ENCODE peak calls at places on chromosomes 16 and 17, in nine cellular contexts. N, B, C, P, T, S, Q, M and L are unnamed samples.

GRCh38 chr17:73532441-73532901 is 111.8 kb downstream of the SDK2 start:
- DNase-seq in N (no peak), B (no peak), C (no peak), P (no peak), T (no peak), S (no peak), Q (no peak), M (no peak), L (no peak)

GRCh38 chr17:74089869-74090464 is 113.5 kb upstream of the RPL38 start:
- DNase-seq in N (peak; percentile 66), B (no peak), C (peak; percentile 71), P (no peak), T (peak; percentile 93), S (peak; percentile 27), Q (peak; percentile 37), M (peak; percentile 52), L (no peak)

GRCh38 chr16:89828870-89829629 is 775 bp downstream of the SPIRE2 start:
- DNase-seq in N (no peak), B (no peak), C (peak; percentile 42), P (no peak), T (no peak), S (no peak), Q (no peak), M (no peak), L (no peak)

GRCh38 chr16:5615868-5616642 is 518.5 kb upstream of the EEF2KMT start:
- DNase-seq in N (peak; percentile 24), B (no peak), C (peak; percentile 87), P (peak; percentile 65), T (peak; percentile 88), S (no peak), Q (peak; percentile 26), M (peak; percentile 56), L (peak; percentile 72)

GRCh38 chr16:89318871-89319627 is 101.5 kb downstream of the ZNF778 start:
- DNase-seq in N (no peak), B (no peak), C (no peak), P (no peak), T (no peak), S (no peak), Q (no peak), M (no peak), L (peak; percentile 62)

GRCh38 chr17:47949197-47949759 is 7.9 kb downstream of the PNPO start:
- DNase-seq in N (peak; percentile 67), B (peak; percentile 77), C (peak; percentile 89), P (peak; percentile 89), T (peak; percentile 99), S (peak; percentile 89), Q (peak; percentile 92), M (peak; percentile 97), L (peak; percentile 96)

GRCh38 chr17:67992541-67993152 is 3.6 kb downstream of the C17orf58 start:
- DNase-seq in N (no peak), B (peak; percentile 44), C (peak; percentile 28), P (no peak), T (no peak), S (peak; percentile 44), Q (no peak), M (no peak), L (no peak)

GRCh38 chr17:42191209-42191608 is 3.1 kb downstream of the GHDC start:
- DNase-seq in N (no peak), B (no peak), C (no peak), P (no peak), T (no peak), S (no peak), Q (no peak), M (no peak), L (no peak)

GRCh38 chr16:25037632-25038031 is 22.5 kb upstream of the ARHGAP17 start:
- DNase-seq in N (no peak), B (no peak), C (no peak), P (no peak), T (no peak), S (no peak), Q (no peak), M (no peak), L (no peak)

GRCh38 chr16:47858333-47859067 is 297.3 kb downstream of the ABCC12 start:
- DNase-seq in N (no peak), B (no peak), C (no peak), P (no peak), T (no peak), S (no peak), Q (no peak), M (no peak), L (no peak)

GRCh38 chr17:45341389-45342158 is 24.8 kb upstream of the MAP3K14 start:
- DNase-seq in N (peak; percentile 66), B (peak; percentile 82), C (peak; percentile 86), P (no peak), T (peak; percentile 90), S (no peak), Q (peak; percentile 44), M (no peak), L (peak; percentile 78)

GRCh38 chr16:12511708-12512107 is 292.0 kb downstream of the CPPED1 start:
- DNase-seq in N (no peak), B (no peak), C (no peak), P (no peak), T (no peak), S (no peak), Q (no peak), M (no peak), L (no peak)

GRCh38 chr16:71439531-71439930 is 2.3 kb downstream of the TLE7 start:
- DNase-seq in N (no peak), B (no peak), C (no peak), P (no peak), T (no peak), S (no peak), Q (no peak), M (no peak), L (no peak)

GRCh38 chr16:85799497-85800320 is at the start of the genes COX4I1 and EMC8:
- DNase-seq in N (peak; percentile 91), B (peak; percentile 92), C (peak; percentile 96), P (peak; percentile 86), T (peak; percentile 94), S (peak; percentile 92), Q (peak; percentile 95), M (peak; percentile 96), L (peak; percentile 99)
- TF ChIP-seq POLR2A in N (peak; percentile 92), B (peak; percentile 79), C (peak; percentile 95), P (peak; percentile 44), T (peak; percentile 88), S (peak; percentile 75), Q (peak; percentile 75), M (peak; percentile 57), L (no peak)

GRCh38 chr17:78124081-78124835 is 4.3 kb downstream of the TMC6 start:
- DNase-seq in N (no peak), B (no peak), C (no peak), P (no peak), T (no peak), S (no peak), Q (peak; percentile 40), M (no peak), L (peak; percentile 94)
- TF ChIP-seq POLR2AphosphoS5 in N (no peak), B (no peak), C (no peak), P (no peak), T (no peak), S (no peak), Q (no peak), M (no peak), L (peak; percentile 84)

DNA sequence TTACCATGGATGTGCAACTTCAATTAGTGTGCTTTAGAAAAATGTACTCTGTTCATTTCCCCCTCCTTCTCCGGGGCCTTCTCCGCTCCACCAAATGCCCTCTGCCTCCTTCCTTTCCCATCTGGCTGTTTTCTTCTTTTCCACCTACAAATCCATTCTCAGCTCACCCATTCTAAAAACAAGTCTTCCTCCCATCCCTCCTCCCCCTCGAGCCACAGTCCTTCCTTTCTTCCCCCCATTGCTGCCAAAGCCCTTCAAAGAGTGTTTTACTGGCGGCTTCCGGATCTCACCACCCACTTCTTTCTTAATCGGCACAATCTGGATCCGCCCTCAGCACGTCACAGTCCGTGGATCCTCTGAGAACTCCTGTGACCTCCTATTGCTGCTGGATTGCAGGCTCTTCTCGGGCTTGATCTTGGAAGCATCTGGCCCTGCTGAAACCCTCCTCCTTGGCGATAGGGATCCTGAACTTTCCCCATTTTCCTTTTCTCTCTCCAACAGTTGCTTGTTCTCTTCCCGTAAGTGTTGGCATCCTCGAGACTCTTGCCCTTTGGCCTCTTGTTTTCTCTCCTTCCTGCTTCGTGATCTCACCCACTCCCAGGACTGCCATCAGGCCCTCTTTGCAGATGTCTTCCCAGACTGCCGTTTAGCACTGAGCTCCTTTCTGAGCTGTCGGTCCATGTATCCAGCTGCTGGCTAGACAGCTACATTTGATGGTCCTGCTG is 36.0 kb upstream of the FBXO47 start:
- DNase-seq in N (no peak), B (peak; percentile 32), C (peak; percentile 87), P (peak; percentile 65), T (no peak), S (peak; percentile 9), Q (peak; percentile 65), M (peak; percentile 42), L (no peak)
- H3K4me3 ChIP-seq in N (no peak overlapping the region), B (no peak overlapping the region), C (no peak overlapping the region), P (peak overlapping the region; percentile 23), T (no peak overlapping the region), S (no peak overlapping the region), Q (peak overlapping the region; percentile 3), M (no peak overlapping the region), L (no peak overlapping the region)

GRCh38 chr17:6713918-6714271 is 726 bp upstream of the SLC13A5 start:
- DNase-seq in N (no peak), B (no peak), C (no peak), P (no peak), T (no peak), S (no peak), Q (no peak), M (no peak), L (no peak)

GRCh38 chr17:6712854-6713129 is 377 bp downstream of the SLC13A5 start:
- DNase-seq in N (no peak), B (no peak), C (no peak), P (no peak), T (no peak), S (no peak), Q (no peak), M (no peak), L (no peak)

GRCh38 chr17:6712058-6712853 is 913 bp downstream of the SLC13A5 start:
- DNase-seq in N (no peak), B (no peak), C (no peak), P (peak; percentile 64), T (peak; percentile 71), S (no peak), Q (no peak), M (no peak), L (no peak)

GRCh38 chr17:6714315-6714874 is 1.2 kb upstream of the SLC13A5 start:
- DNase-seq in N (no peak), B (no peak), C (no peak), P (no peak), T (no peak), S (no peak), Q (no peak), M (no peak), L (no peak)

DNA sequence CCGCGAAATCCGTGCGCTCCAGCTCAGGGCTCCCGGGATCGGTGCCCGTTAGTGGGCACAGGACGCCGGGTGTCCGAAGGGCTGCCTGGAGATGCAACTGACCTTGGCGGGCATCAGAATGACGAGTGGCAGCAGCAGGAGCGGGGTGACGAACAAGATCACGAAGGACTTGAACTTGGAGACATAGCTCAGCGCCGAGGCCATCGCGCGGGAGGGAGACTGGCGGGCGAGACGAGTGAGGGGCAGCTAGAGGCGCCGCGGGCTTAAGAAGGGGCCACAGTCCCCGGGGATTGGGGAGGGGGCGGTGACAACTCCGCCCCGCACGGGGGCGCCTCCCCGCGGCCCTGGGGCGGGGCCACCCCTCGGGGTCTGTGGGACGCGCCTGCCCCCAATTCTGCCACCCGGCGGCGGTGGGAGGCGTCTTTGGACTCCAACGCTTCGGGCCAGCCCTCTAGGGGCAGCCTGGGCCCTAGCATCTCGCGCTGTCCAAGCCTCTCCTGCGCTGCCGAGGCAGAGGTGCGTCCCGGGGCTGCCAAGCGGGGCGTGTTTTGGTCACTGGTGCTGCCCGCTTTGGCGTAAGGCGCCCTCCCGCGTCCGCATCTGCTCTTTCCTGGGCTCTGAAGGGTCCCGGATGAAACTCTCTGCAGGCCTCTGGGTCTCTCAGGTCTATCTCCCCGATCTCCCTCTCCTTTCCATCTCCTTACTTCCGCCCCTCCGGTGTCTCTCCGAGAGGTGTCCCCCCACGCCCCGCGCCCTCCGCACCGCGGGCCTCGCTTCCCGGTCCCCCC is at the start of gene SLC13A5:
- DNase-seq in N (no peak), B (peak; percentile 8), C (peak; percentile 22), P (no peak), T (peak; percentile 84), S (no peak), Q (no peak), M (no peak), L (no peak)
- TF ChIP-seq POLR2A in N (no peak), B (no peak), C (no peak), P (no peak), T (no peak), S (no peak), Q (no peak), M (no peak), L (no peak)